ENCODE peak calls at places on chromosomes 1 and 21, in four cellular contexts. One of them, this sample, is unnamed.

GRCh38 chr1:30877205-30877912 is 31.2 kb downstream of the SDC3 start:
- DNase-seq in amniotic stem cell: no peak
- DNase-seq in KG1: no peak
- DNase-seq in cortex of kidney: no peak
- DNase-seq in this sample: peak

GRCh38 chr1:147235822-147236221 is 6.7 kb upstream of the CHD1L start:
- DNase-seq in amniotic stem cell: no peak
- DNase-seq in KG1: no peak
- DNase-seq in cortex of kidney: no peak
- DNase-seq in this sample: no peak

GRCh38 chr1:10924030-10924429 is 88.4 kb upstream of the TARDBP start:
- DNase-seq in amniotic stem cell: no peak
- DNase-seq in KG1: no peak
- DNase-seq in cortex of kidney: no peak
- DNase-seq in this sample: no peak

GRCh38 chr1:83512371-83513004 is 486.4 kb downstream of the TTLL7 start:
- DNase-seq in amniotic stem cell: no peak
- DNase-seq in KG1: no peak
- DNase-seq in cortex of kidney: no peak
- DNase-seq in this sample: no peak

GRCh38 chr21:38679531-38679930 is 126.2 kb upstream of the ETS2 start:
- DNase-seq in amniotic stem cell: no peak
- DNase-seq in KG1: no peak
- DNase-seq in cortex of kidney: no peak
- DNase-seq in this sample: peak

GRCh38 chr1:53725238-53725689 is 13.7 kb downstream of the GLIS1 start:
- DNase-seq in amniotic stem cell: no peak
- DNase-seq in KG1: no peak
- DNase-seq in cortex of kidney: no peak
- DNase-seq in this sample: peak

GRCh38 chr1:50490640-50491039 is 67.4 kb upstream of the DMRTA2 start:
- DNase-seq in amniotic stem cell: no peak
- DNase-seq in KG1: no peak
- DNase-seq in cortex of kidney: no peak
- DNase-seq in this sample: no peak

GRCh38 chr1:19664453-19665043 is at the start of gene HTR6:
- DNase-seq in amniotic stem cell: no peak
- DNase-seq in KG1: no peak
- DNase-seq in cortex of kidney: no peak
- DNase-seq in this sample: no peak

GRCh38 chr1:214155987-214156567 is 124.9 kb upstream of the SMYD2 start:
- DNase-seq in amniotic stem cell: no peak
- DNase-seq in KG1: no peak
- DNase-seq in cortex of kidney: no peak
- DNase-seq in this sample: no peak

GRCh38 chr1:219498666-219499065 is 114.2 kb downstream of the ZC3H11B start:
- DNase-seq in amniotic stem cell: no peak
- DNase-seq in KG1: no peak
- DNase-seq in cortex of kidney: no peak
- DNase-seq in this sample: no peak

GRCh38 chr1:30705673-30706072 is 17.7 kb downstream of the MATN1 start:
- DNase-seq in amniotic stem cell: no peak
- DNase-seq in KG1: no peak
- DNase-seq in cortex of kidney: no peak
- DNase-seq in this sample: no peak

GRCh38 chr1:64484651-64485050 is 14.7 kb downstream of the CACHD1 start:
- DNase-seq in amniotic stem cell: no peak
- DNase-seq in KG1: no peak
- DNase-seq in cortex of kidney: no peak
- DNase-seq in this sample: peak

GRCh38 chr1:231189683-231190270 is 27.9 kb downstream of the TRIM67 start:
- DNase-seq in amniotic stem cell: no peak
- DNase-seq in KG1: no peak
- DNase-seq in cortex of kidney: no peak
- DNase-seq in this sample: no peak

GRCh38 chr1:147545133-147545532 is 3.8 kb downstream of the BCL9 start:
- DNase-seq in amniotic stem cell: no peak
- DNase-seq in KG1: no peak
- DNase-seq in cortex of kidney: no peak
- DNase-seq in this sample: peak

GRCh38 chr1:172581779-172582178 is 48.8 kb downstream of the SUCO start:
- DNase-seq in amniotic stem cell: no peak
- DNase-seq in KG1: no peak
- DNase-seq in cortex of kidney: no peak
- DNase-seq in this sample: no peak

GRCh38 chr1:205700865-205701401 is 20.6 kb upstream of the SLC45A3 start:
- DNase-seq in amniotic stem cell: no peak
- DNase-seq in KG1: peak
- DNase-seq in cortex of kidney: no peak
- DNase-seq in this sample: no peak

GRCh38 chr21:36852293-36852692 is 114.2 kb downstream of the HLCS start:
- DNase-seq in amniotic stem cell: no peak
- DNase-seq in KG1: no peak
- DNase-seq in cortex of kidney: no peak
- DNase-seq in this sample: peak

GRCh38 chr1:97013904-97014303 is 292.3 kb downstream of the PTBP2 start:
- DNase-seq in amniotic stem cell: no peak
- DNase-seq in KG1: no peak
- DNase-seq in cortex of kidney: no peak
- DNase-seq in this sample: no peak

GRCh38 chr1:179831225-179831624 is 46.4 kb downstream of the TOR1AIP2 start:
- DNase-seq in amniotic stem cell: no peak
- DNase-seq in KG1: no peak
- DNase-seq in cortex of kidney: no peak
- DNase-seq in this sample: peak

This sample was measured in bronchial epithelial cell.